ENCODE peak calls at places on chromosomes 1 and 21, in ten cellular contexts. O is CD8-positive, alpha-beta T cell; L is dorsolateral prefrontal cortex; S is psoas muscle; G is Panc1; R is OCI-LY7; Z is A549; H is lower leg skin; U is breast epithelium; D is progenitor cell of endocrine pancreas. B is an unnamed sample.
A peak's percentile ranks its signal among the peaks of the same experiment; 100 is the strongest.

GRCh38 chr1:232937741-232938375 is 12.6 kb upstream of the NTPCR start:
- DNase-seq in O (no peak), L (no peak), S (no peak), G (no peak), R (no peak), Z (no peak), H (no peak), U (no peak), D (no peak), B (no peak)

GRCh38 chr1:47784294-47784650 is 212.9 kb downstream of the TRABD2B start:
- DNase-seq in O (no peak), L (no peak), S (no peak), G (no peak), R (no peak), Z (no peak), H (no peak), U (no peak), D (no peak), B (no peak)

GRCh38 chr1:103250441-103250861 is 142.1 kb upstream of the COL11A1 start:
- DNase-seq in O (no peak), L (no peak), S (no peak), G (no peak), R (no peak), Z (no peak), H (no peak), U (no peak), D (no peak), B (no peak)

GRCh38 chr1:17027403-17027802 is 15.7 kb upstream of the ATP13A2 start:
- DNase-seq in O (no peak), L (no peak), S (no peak), G (no peak), R (no peak), Z (no peak), H (peak; percentile 63), U (peak; percentile 39), D (no peak), B (peak; percentile 65)

GRCh38 chr1:157306896-157307295 is 168.7 kb upstream of the ETV3 start:
- DNase-seq in O (no peak), L (no peak), S (no peak), G (no peak), R (no peak), Z (no peak), H (no peak), U (no peak), D (no peak), B (no peak)

GRCh38 chr1:88763649-88764406 is 79.8 kb downstream of the PKN2 start:
- DNase-seq in O (no peak), L (no peak), S (no peak), G (no peak), R (no peak), Z (no peak), H (no peak), U (no peak), D (no peak), B (no peak)

GRCh38 chr1:151966061-151966460 is 27.6 kb downstream of the S100A10 start:
- DNase-seq in O (no peak), L (no peak), S (no peak), G (no peak), R (no peak), Z (no peak), H (no peak), U (no peak), D (no peak), B (no peak)

GRCh38 chr1:64133036-64133435 is 70.4 kb upstream of the UBE2U start:
- DNase-seq in O (no peak), L (no peak), S (no peak), G (no peak), R (no peak), Z (peak; percentile 25), H (no peak), U (no peak), D (no peak), B (no peak)

GRCh38 chr21:16071082-16071481 is 341.3 kb downstream of the USP25 start:
- DNase-seq in O (no peak), L (peak; percentile 81), S (peak; percentile 23), G (no peak), R (no peak), Z (no peak), H (no peak), U (no peak), D (no peak), B (peak; percentile 6)

GRCh38 chr21:16069713-16070112 is 339.9 kb downstream of the USP25 start:
- DNase-seq in O (no peak), L (no peak), S (no peak), G (no peak), R (no peak), Z (no peak), H (no peak), U (no peak), D (no peak), B (no peak)

GRCh38 chr21:16071761-16072160 is 342.0 kb downstream of the USP25 start:
- DNase-seq in O (no peak), L (no peak), S (no peak), G (no peak), R (no peak), Z (no peak), H (no peak), U (no peak), D (no peak), B (no peak)

GRCh38 chr21:16072176-16072575 is 342.4 kb downstream of the USP25 start:
- DNase-seq in O (no peak), L (no peak), S (no peak), G (no peak), R (no peak), Z (no peak), H (no peak), U (no peak), D (no peak), B (no peak)

GRCh38 chr21:16070207-16070651 is 340.4 kb downstream of the USP25 start:
- DNase-seq in O (no peak), L (peak; percentile 85), S (no peak), G (no peak), R (no peak), Z (no peak), H (no peak), U (no peak), D (no peak), B (no peak)
- TF ChIP-seq CTCF in O (no peak), L (peak; percentile 42), S (no peak), G (no peak), R (no peak), Z (no peak), H (no peak), U (no peak), D (no peak), B (no peak)

DNA sequence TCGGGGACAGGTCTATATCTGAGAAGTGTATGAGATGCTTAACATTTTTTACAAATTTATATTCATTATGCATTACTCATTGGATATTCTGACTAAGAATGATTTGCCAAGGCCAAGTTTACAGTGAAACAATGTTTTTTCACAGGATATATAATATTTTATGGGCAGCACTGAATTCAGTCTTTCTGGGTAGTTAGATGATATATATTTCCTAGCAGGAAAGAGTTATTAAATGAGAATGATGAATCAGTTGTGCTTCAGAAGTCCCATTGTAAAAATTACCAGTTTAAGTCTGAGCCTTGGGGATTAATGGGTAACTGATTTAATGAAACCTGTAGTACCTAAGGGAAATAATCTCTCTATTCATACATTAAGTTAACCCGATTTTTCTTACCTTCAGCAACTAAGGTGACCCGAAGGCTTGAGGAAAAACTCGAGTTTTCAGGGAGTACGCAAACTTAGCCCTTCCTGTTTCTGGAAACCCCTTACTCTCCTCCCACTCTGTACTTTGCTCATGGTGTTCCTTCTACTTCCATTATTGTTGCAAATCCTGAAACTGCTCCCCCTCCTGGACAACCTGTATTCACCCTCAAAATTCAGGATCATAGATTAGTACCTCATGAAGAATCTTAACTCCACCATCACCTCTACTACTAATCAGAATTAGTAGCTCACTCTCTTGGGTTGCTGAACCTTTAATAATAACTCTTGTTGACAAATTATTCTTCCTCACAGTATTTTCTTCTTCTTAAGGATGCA is 135.1 kb downstream of the AK5 start:
- DNase-seq in O (no peak), L (no peak), S (no peak), G (no peak), R (peak; percentile 17), Z (no peak), H (no peak), U (no peak), D (no peak), B (no peak)
- TF ChIP-seq CTCF in O (no peak), L (peak; percentile 22), S (no peak), G (peak; percentile 48), R (peak; percentile 75), Z (peak; percentile 32), H (no peak), U (no peak), D (peak; percentile 34), B (no peak)

DNA sequence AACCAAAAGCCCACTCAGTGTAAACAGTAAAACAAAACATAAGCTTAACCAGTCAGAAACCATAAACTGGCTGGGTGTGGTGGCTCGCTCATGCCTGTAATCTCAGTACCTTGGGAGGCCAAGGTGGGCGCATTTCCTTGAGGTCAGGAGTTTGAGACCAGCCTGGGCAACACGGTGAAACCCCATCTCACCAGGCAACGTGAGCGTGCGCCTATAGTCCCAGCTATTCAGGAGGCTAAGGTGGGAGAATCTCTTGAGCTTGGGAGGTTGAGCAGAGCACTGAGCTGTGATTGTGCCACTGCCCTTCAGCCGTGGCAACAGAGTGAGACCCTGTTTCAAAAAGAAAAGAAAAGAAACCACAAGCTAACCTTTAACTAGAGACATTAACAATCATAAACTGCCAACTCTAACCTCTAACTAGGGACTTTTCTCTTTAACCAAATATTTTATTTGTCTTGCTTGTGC is 13.1 kb upstream of the PRRC2C start:
- DNase-seq in O (no peak), L (no peak), S (no peak), G (no peak), R (no peak), Z (no peak), H (no peak), U (no peak), D (no peak), B (no peak)
- TF ChIP-seq CTCF in O (no peak), L (no peak), S (no peak), G (no peak), R (no peak), Z (no peak), H (no peak), U (no peak), D (no peak), B (no peak)

GRCh38 chr1:32965251-32965643 is 638 bp upstream of the RNF19B start:
- DNase-seq in O (no peak), L (no peak), S (no peak), G (no peak), R (no peak), Z (no peak), H (no peak), U (no peak), D (no peak), B (no peak)

GRCh38 chr1:32962248-32962896 is 2.2 kb downstream of the RNF19B start:
- DNase-seq in O (no peak), L (no peak), S (no peak), G (no peak), R (peak; percentile 63), Z (no peak), H (no peak), U (no peak), D (no peak), B (no peak)

GRCh38 chr1:32963746-32964460 is 706 bp downstream of the RNF19B start:
- DNase-seq in O (peak; percentile 41), L (peak; percentile 46), S (peak; percentile 61), G (no peak), R (peak; percentile 80), Z (peak; percentile 59), H (peak; percentile 83), U (peak; percentile 90), D (peak; percentile 48), B (peak; percentile 92)

GRCh38 chr1:32966900-32967299 is 2.3 kb upstream of the RNF19B start:
- DNase-seq in O (no peak), L (no peak), S (no peak), G (no peak), R (no peak), Z (no peak), H (no peak), U (no peak), D (no peak), B (no peak)

DNA sequence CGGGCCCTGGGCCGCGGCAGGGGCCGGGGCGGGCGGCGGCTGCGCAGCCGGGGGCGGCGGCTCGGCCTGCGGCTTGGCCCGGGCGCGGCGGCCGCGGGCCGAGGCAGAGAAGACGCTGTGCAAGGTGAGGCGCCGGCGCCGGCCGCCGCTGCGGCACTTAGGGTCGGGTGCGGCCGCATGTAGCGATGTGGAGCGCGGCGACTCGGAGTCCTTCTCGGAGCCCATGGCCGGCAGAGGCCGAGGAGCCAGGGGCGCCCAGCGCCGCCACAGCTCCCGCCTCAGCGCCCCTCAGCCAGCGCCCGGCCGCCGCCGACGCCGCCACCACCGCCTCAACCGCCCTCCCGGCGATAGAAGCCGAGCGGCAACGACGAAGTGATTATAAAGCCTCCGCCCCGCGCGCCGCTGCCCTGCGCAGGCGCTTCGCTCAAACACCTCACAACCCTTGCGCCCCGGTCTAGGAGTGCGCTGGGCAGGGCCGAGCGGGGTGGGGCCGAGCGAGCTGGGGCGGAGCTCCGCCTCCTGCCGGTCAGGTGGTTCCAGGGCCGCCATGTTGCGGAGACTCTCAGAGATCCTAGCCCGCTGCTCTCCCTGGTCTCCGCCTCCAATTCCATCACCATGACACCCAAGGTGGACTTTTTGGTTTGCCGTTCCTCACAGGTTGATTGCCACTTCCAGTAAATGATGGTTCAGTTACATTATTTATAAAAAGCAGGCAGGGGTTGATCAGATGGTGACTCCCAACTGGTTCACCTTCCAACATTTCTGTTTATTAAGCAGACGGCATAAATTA is at the start of gene RNF19B:
- DNase-seq in O (peak; percentile 93), L (peak; percentile 97), S (peak; percentile 95), G (peak; percentile 82), R (peak; percentile 97), Z (peak; percentile 90), H (peak; percentile 94), U (peak; percentile 95), D (peak; percentile 90), B (peak; percentile 99)
- TF ChIP-seq CTCF in O (no peak), L (peak; percentile 61), S (no peak), G (no peak), R (no peak), Z (no peak), H (no peak), U (peak; percentile 16), D (no peak), B (no peak)

B was measured in upper lobe of left lung.